ENCODE peak calls at places on chromosomes 11 and 22, in four cellular contexts. One of them, this sample, is unnamed.

GRCh38 chr11:8095356-8095755 is 14.3 kb downstream of the TUB start:
- DNase-seq in upper lobe of right lung: no peak
- DNase-seq in thoracic aorta: no peak
- DNase-seq in cardiac muscle cell: no peak
- DNase-seq in this sample: no peak

GRCh38 chr11:92897487-92897886 is 72.0 kb upstream of the MTNR1B start:
- DNase-seq in upper lobe of right lung: no peak
- DNase-seq in thoracic aorta: no peak
- DNase-seq in cardiac muscle cell: no peak
- DNase-seq in this sample: no peak

GRCh38 chr11:126815111-126815510 is 185.5 kb downstream of the KIRREL3 start:
- DNase-seq in upper lobe of right lung: no peak
- DNase-seq in thoracic aorta: no peak
- DNase-seq in cardiac muscle cell: no peak
- DNase-seq in this sample: no peak

GRCh38 chr11:124445646-124446139 is at the start of gene OR8B8:
- DNase-seq in upper lobe of right lung: no peak
- DNase-seq in thoracic aorta: no peak
- DNase-seq in cardiac muscle cell: no peak
- DNase-seq in this sample: no peak

GRCh38 chr22:46063861-46064235 is 86.5 kb upstream of the PPARA start:
- DNase-seq in upper lobe of right lung: peak
- DNase-seq in thoracic aorta: no peak
- DNase-seq in cardiac muscle cell: no peak
- DNase-seq in this sample: no peak

GRCh38 chr11:69920500-69921428 is 101.5 kb upstream of the FGF3 start:
- DNase-seq in upper lobe of right lung: peak
- DNase-seq in thoracic aorta: no peak
- DNase-seq in cardiac muscle cell: no peak
- DNase-seq in this sample: no peak

GRCh38 chr22:30347255-30347892 is 9.3 kb downstream of the SF3A1 start:
- DNase-seq in upper lobe of right lung: no peak
- DNase-seq in thoracic aorta: no peak
- DNase-seq in cardiac muscle cell: no peak
- DNase-seq in this sample: no peak

GRCh38 chr22:25795437-25795836 is 53.4 kb downstream of the MYO18B start:
- DNase-seq in upper lobe of right lung: no peak
- DNase-seq in thoracic aorta: no peak
- DNase-seq in cardiac muscle cell: no peak
- DNase-seq in this sample: no peak

GRCh38 chr11:88300888-88301477 is 36.6 kb downstream of the CTSC start:
- DNase-seq in upper lobe of right lung: no peak
- DNase-seq in thoracic aorta: no peak
- DNase-seq in cardiac muscle cell: peak
- DNase-seq in this sample: no peak

DNA sequence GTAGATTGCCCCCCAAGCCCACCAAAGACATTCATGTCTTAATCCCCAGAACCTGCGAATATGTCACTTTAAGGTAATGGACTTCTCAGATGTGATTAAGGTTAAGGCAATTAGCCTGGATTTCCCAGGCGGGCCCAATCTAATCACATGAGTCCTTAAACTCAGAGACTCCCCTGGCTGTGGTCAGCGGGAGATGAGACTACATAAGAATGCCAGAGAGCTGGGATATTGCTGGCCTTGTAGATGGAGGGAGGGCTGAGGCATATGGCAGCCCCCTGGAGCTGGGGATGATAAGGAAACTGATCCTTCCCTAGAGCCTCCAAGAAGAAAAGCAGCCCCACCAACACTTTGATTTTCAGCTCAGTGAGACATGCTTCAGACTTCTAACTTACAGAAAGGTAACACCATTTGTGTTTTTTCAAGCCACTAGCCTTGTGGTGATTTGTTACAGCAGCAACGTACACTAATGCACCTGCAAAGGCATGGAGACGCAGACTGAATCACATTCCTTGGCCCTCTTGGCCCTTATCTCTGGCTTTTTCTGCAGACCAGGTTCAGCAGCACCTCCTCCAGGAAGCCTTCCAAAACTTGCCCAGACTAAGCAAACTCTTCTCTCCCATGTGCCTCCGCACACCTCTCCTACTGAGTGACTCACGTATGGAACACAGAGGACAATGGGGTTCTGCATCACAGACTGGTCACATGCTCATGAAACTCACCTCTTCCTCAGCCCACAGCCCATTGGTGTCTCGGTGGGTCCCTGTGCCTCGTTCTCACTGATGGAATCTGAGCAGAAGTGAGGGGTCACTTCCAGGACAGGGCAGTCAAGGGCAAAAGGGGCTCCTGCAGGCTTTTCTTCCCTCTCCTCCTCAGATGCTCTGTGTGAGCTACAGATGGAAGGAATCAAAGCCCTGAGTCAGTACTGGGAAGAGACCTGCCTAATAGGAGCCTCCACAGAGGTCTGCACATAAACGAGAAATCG is 86.3 kb upstream of the HMGXB4 start:
- DNase-seq in upper lobe of right lung: peak
- DNase-seq in thoracic aorta: no peak
- DNase-seq in cardiac muscle cell: no peak
- DNase-seq in this sample: no peak
- TF ChIP-seq CTCF in upper lobe of right lung: no peak
- TF ChIP-seq CTCF in thoracic aorta: no peak
- TF ChIP-seq CTCF in cardiac muscle cell: no peak
- TF ChIP-seq CTCF in this sample: no peak

GRCh38 chr11:96279018-96279417 is 64.0 kb downstream of the MAML2 start:
- DNase-seq in upper lobe of right lung: no peak
- DNase-seq in thoracic aorta: no peak
- DNase-seq in cardiac muscle cell: no peak
- DNase-seq in this sample: no peak
- TF ChIP-seq CTCF in upper lobe of right lung: no peak
- TF ChIP-seq CTCF in thoracic aorta: no peak
- TF ChIP-seq CTCF in cardiac muscle cell: no peak
- TF ChIP-seq CTCF in this sample: no peak

GRCh38 chr11:64543818-64544217 is 47.2 kb upstream of the SLC22A12 start:
- DNase-seq in upper lobe of right lung: no peak
- DNase-seq in thoracic aorta: no peak
- DNase-seq in cardiac muscle cell: no peak
- DNase-seq in this sample: no peak
- TF ChIP-seq CTCF in upper lobe of right lung: no peak
- TF ChIP-seq CTCF in thoracic aorta: no peak
- TF ChIP-seq CTCF in cardiac muscle cell: no peak
- TF ChIP-seq CTCF in this sample: no peak

GRCh38 chr11:131866535-131867400 is 496.4 kb downstream of the NTM start:
- DNase-seq in upper lobe of right lung: no peak
- DNase-seq in thoracic aorta: no peak
- DNase-seq in cardiac muscle cell: no peak
- DNase-seq in this sample: no peak
- TF ChIP-seq CTCF in upper lobe of right lung: no peak
- TF ChIP-seq CTCF in thoracic aorta: no peak
- TF ChIP-seq CTCF in cardiac muscle cell: no peak
- TF ChIP-seq CTCF in this sample: no peak

GRCh38 chr11:104343578-104343977 is 179.6 kb upstream of the PDGFD start:
- DNase-seq in upper lobe of right lung: no peak
- DNase-seq in thoracic aorta: no peak
- DNase-seq in cardiac muscle cell: peak
- DNase-seq in this sample: peak
- TF ChIP-seq CTCF in upper lobe of right lung: peak
- TF ChIP-seq CTCF in thoracic aorta: peak
- TF ChIP-seq CTCF in cardiac muscle cell: peak
- TF ChIP-seq CTCF in this sample: no peak

GRCh38 chr11:61696602-61697001 is 16.4 kb downstream of the DAGLA start:
- DNase-seq in upper lobe of right lung: no peak
- DNase-seq in thoracic aorta: no peak
- DNase-seq in cardiac muscle cell: no peak
- DNase-seq in this sample: peak

GRCh38 chr11:61697093-61697492 is 16.9 kb downstream of the DAGLA start:
- DNase-seq in upper lobe of right lung: peak
- DNase-seq in thoracic aorta: no peak
- DNase-seq in cardiac muscle cell: no peak
- DNase-seq in this sample: peak

GRCh38 chr11:61693897-61694840 is 14.0 kb downstream of the DAGLA start:
- DNase-seq in upper lobe of right lung: no peak
- DNase-seq in thoracic aorta: no peak
- DNase-seq in cardiac muscle cell: no peak
- DNase-seq in this sample: no peak

GRCh38 chr11:61695917-61696316 is 15.7 kb downstream of the DAGLA start:
- DNase-seq in upper lobe of right lung: peak
- DNase-seq in thoracic aorta: peak
- DNase-seq in cardiac muscle cell: no peak
- DNase-seq in this sample: peak

GRCh38 chr11:61694971-61695706 is 14.9 kb downstream of the DAGLA start:
- DNase-seq in upper lobe of right lung: peak
- DNase-seq in thoracic aorta: no peak
- DNase-seq in cardiac muscle cell: peak
- DNase-seq in this sample: peak
- TF ChIP-seq CTCF in upper lobe of right lung: peak
- TF ChIP-seq CTCF in thoracic aorta: no peak
- TF ChIP-seq CTCF in cardiac muscle cell: peak
- TF ChIP-seq CTCF in this sample: no peak

GRCh38 chr11:56375324-56375723 is at the start of gene OR8U1:
- DNase-seq in upper lobe of right lung: no peak
- DNase-seq in thoracic aorta: no peak
- DNase-seq in cardiac muscle cell: no peak
- DNase-seq in this sample: no peak

DNA sequence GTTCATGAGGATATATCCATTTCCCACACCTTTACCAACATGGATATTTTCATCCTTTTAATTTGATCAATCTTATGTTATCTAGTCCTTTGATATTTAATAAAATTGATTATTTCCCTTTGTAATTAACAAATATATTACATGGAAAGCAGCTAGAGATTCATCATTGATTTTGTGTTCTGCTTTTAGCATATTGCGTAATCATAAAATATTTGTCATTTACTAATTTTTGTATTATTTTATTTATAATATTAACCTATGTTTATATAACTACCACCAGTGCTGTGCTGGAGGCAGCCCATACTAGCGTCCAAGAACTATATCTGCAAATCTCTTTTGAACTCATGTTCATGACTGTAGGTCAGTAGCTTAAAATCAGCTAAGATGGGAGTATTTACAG is 4.7 kb downstream of the OR8U1 start:
- DNase-seq in upper lobe of right lung: no peak
- DNase-seq in thoracic aorta: no peak
- DNase-seq in cardiac muscle cell: no peak
- DNase-seq in this sample: no peak
- TF ChIP-seq CTCF in upper lobe of right lung: no peak
- TF ChIP-seq CTCF in thoracic aorta: no peak
- TF ChIP-seq CTCF in cardiac muscle cell: no peak
- TF ChIP-seq CTCF in this sample: no peak

GRCh38 chr11:64642876-64643257 is 51.8 kb downstream of the SLC22A12 start:
- DNase-seq in upper lobe of right lung: no peak
- DNase-seq in thoracic aorta: no peak
- DNase-seq in cardiac muscle cell: no peak
- DNase-seq in this sample: no peak

GRCh38 chr11:64642418-64642735 is 51.4 kb downstream of the SLC22A12 start:
- DNase-seq in upper lobe of right lung: no peak
- DNase-seq in thoracic aorta: no peak
- DNase-seq in cardiac muscle cell: no peak
- DNase-seq in this sample: no peak

GRCh38 chr11:64643927-64644326 is 52.9 kb downstream of the SLC22A12 start:
- DNase-seq in upper lobe of right lung: no peak
- DNase-seq in thoracic aorta: no peak
- DNase-seq in cardiac muscle cell: no peak
- DNase-seq in this sample: no peak

GRCh38 chr11:64643258-64643881 is 52.4 kb downstream of the SLC22A12 start:
- DNase-seq in upper lobe of right lung: no peak
- DNase-seq in thoracic aorta: no peak
- DNase-seq in cardiac muscle cell: peak
- DNase-seq in this sample: no peak

GRCh38 chr11:64644348-64645242 is 53.6 kb downstream of the SLC22A12 start:
- DNase-seq in upper lobe of right lung: no peak
- DNase-seq in thoracic aorta: no peak
- DNase-seq in cardiac muscle cell: no peak
- DNase-seq in this sample: no peak
- TF ChIP-seq CTCF in upper lobe of right lung: no peak
- TF ChIP-seq CTCF in thoracic aorta: no peak
- TF ChIP-seq CTCF in cardiac muscle cell: peak
- TF ChIP-seq CTCF in this sample: no peak

DNA sequence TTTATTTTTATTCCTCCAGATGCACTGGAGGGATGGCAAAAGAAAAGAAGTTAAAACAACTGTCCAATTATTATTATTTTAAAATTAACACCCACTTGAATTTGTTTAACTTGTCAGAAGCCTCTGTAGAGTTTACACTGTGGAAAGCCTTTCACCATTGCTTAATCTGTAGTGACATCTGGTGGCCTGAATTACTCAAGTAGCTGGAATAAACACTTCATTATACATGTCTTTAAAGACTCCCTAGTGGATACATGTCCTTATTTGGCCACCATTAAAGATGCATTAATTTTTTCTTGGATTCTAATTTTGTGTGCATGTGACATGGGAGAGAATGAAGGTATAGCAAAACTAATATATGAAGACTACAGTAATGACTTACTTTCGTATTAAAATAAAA is 1496.5 kb downstream of the FAM181B start:
- DNase-seq in upper lobe of right lung: no peak
- DNase-seq in thoracic aorta: no peak
- DNase-seq in cardiac muscle cell: peak
- DNase-seq in this sample: no peak
- TF ChIP-seq CTCF in upper lobe of right lung: peak
- TF ChIP-seq CTCF in thoracic aorta: no peak
- TF ChIP-seq CTCF in cardiac muscle cell: no peak
- TF ChIP-seq CTCF in this sample: no peak

DNA sequence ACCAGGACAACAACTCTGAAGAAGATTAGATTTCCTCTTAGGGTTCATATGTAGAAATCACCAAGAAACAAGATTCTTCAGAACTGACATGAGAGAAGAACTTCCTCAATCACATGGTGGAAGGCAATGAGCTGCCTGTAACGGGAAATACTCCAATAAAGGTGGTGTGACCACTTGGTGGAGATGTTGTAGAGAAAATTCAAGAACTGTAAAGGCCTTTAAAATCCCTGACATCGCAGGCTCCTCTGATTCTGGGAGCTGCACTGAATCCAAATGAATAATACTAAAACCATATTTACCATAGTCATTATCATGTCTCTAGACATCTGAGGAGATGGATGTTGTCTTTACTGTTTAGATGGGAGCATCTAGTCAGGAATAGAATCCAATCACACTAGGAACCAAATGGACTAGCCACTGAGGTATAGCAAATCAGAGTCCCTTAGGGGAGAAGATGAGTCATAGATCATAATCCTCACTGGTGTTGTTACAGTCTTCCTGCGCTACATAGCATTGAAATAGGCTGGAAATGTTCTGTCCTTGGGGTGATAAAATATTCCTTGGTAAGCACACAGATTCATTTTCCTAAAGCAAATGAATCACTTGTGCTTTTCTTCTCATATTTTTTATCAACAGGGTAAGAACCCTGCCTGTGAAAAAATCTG is 321.6 kb upstream of the TENM4 start:
- DNase-seq in upper lobe of right lung: no peak
- DNase-seq in thoracic aorta: no peak
- DNase-seq in cardiac muscle cell: peak
- DNase-seq in this sample: no peak
- TF ChIP-seq CTCF in upper lobe of right lung: peak
- TF ChIP-seq CTCF in thoracic aorta: no peak
- TF ChIP-seq CTCF in cardiac muscle cell: no peak
- TF ChIP-seq CTCF in this sample: no peak